ENCODE peak calls at places on chromosome 18, in four cellular contexts. W is astrocyte, E is right lobe of liver, N is testis. P is an unnamed sample.
A peak's percentile ranks its signal among the peaks of the same experiment; 100 is the strongest.

GRCh38 chr18:8816805-8817204 is 111.4 kb downstream of the MTCL1 start:
- DNase-seq in E (no peak), W (peak; percentile 93), N (no peak), P (peak; percentile 89)

GRCh38 chr18:79962311-79962710 is 2.1 kb upstream of the HSBP1L1 start:
- DNase-seq in N (no peak), W (peak; percentile 74), E (no peak), P (no peak)

GRCh38 chr18:23235336-23235735 is 100.1 kb downstream of the CABLES1 start:
- DNase-seq in E (no peak), W (no peak), N (no peak), P (no peak)

GRCh38 chr18:31237142-31237541 is 74.5 kb upstream of the DSC1 start:
- DNase-seq in N (no peak), W (no peak), E (no peak), P (no peak)

GRCh38 chr18:7750966-7751365 is 183.8 kb downstream of the PTPRM start:
- DNase-seq in N (no peak), W (no peak), E (no peak), P (no peak)

GRCh38 chr18:66638856-66639621 is 35.1 kb upstream of the CDH19 start:
- DNase-seq in E (no peak), W (no peak), N (no peak), P (no peak)

GRCh38 chr18:39184176-39184575 is 1618.6 kb upstream of the CELF4 start:
- DNase-seq in N (no peak), E (no peak), W (no peak), P (no peak)

GRCh38 chr18:79439201-79440023 is 43.7 kb downstream of the NFATC1 start:
- DNase-seq in W (peak; percentile 70), E (no peak), N (no peak), P (no peak)

GRCh38 chr18:13381907-13382682 is 163.5 kb downstream of the LDLRAD4 start:
- DNase-seq in N (peak; percentile 57), E (no peak), W (peak; percentile 71), P (peak; percentile 83)

GRCh38 chr18:51575171-51575570 is 377.7 kb upstream of the MEX3C start:
- DNase-seq in W (no peak), N (no peak), E (no peak), P (no peak)

GRCh38 chr18:37956902-37957301 is 391.3 kb upstream of the CELF4 start:
- DNase-seq in W (no peak), E (no peak), N (no peak), P (no peak)

GRCh38 chr18:57748770-57749603 is 54.1 kb downstream of the ATP8B1 start:
- DNase-seq in E (no peak), W (peak; percentile 59), N (no peak), P (peak; percentile 72)

GRCh38 chr18:78816114-78816513 is 163.5 kb upstream of the SALL3 start:
- DNase-seq in W (no peak), E (no peak), N (no peak), P (no peak)

GRCh38 chr18:21484851-21485636 is 115.5 kb downstream of the ESCO1 start:
- DNase-seq in N (no peak), W (peak; percentile 35), E (no peak), P (peak; percentile 57)

GRCh38 chr18:57776354-57776753 is 26.8 kb downstream of the ATP8B1 start:
- DNase-seq in E (no peak), W (no peak), N (no peak), P (no peak)

GRCh38 chr18:65298422-65298821 is 452.4 kb upstream of the CDH7 start:
- DNase-seq in N (no peak), W (no peak), E (no peak), P (no peak)

GRCh38 chr18:58579561-58580047 is 49.3 kb downstream of the ALPK2 start:
- DNase-seq in E (no peak), N (no peak), W (peak; percentile 95), P (peak; percentile 84)

GRCh38 chr18:31424383-31424988 is 23.1 kb upstream of the DSG3 start:
- DNase-seq in N (peak; percentile 61), W (peak; percentile 37), E (no peak), P (peak; percentile 72)

GRCh38 chr18:78685980-78686530 is 293.6 kb upstream of the SALL3 start:
- DNase-seq in E (no peak), N (no peak), W (no peak), P (no peak)

GRCh38 chr18:74567805-74568204 is 29.9 kb upstream of the ZNF407 start:
- DNase-seq in W (no peak), E (no peak), N (no peak), P (no peak)

GRCh38 chr18:55322176-55322735 is 265.7 kb downstream of the TCF4 start:
- DNase-seq in E (peak; percentile 62), N (peak; percentile 91), W (peak; percentile 93), P (peak; percentile 97)

GRCh38 chr18:58721586-58722160 is 50.4 kb downstream of the MALT1 start:
- DNase-seq in N (no peak), W (peak; percentile 17), E (no peak), P (no peak)

GRCh38 chr18:36636237-36636792 is 192.5 kb downstream of the TPGS2 start:
- DNase-seq in W (peak; percentile 25), N (no peak), E (no peak), P (no peak)
- H3K4me3 ChIP-seq in W (no peak overlapping the region), N (no peak overlapping the region), E (no peak overlapping the region), P (no peak overlapping the region)

GRCh38 chr18:70296781-70297180 is 7.9 kb downstream of the SOCS6 start:
- DNase-seq in N (no peak), E (no peak), W (no peak), P (no peak)
- H3K4me3 ChIP-seq in N (no peak overlapping the region), E (no peak overlapping the region), W (peak overlapping the region; percentile 29), P (no peak overlapping the region)

DNA sequence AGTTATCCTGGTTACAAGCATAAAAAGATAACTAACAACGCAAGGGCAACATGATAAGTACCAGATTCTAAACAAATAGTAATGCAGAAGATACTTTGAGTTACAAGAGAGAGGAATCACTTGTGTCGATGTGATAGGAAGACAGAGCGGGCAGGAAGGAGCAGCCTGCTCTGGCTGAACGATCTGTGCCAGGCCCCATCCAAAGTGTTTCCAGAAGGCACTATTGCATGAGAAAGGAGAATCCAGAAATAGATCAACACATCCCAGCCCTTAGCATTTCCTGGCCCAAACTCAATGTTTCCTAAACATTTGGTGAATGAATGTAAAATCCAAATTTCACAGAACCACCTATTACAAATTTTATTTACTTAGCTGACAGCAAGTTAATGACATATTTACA is 257.2 kb downstream of the TXNL1 start:
- DNase-seq in E (no peak), N (no peak), W (no peak), P (no peak)
- H3K4me3 ChIP-seq in E (no peak overlapping the region), N (peak overlapping the region; percentile 3), W (no peak overlapping the region), P (no peak overlapping the region)

GRCh38 chr18:34223893-34224422 is 755 bp downstream of the NOL4 start:
- DNase-seq in E (no peak), N (no peak), W (no peak), P (peak; percentile 1)

GRCh38 chr18:34222025-34222395 is 2.7 kb downstream of the NOL4 start:
- DNase-seq in N (no peak), E (no peak), W (no peak), P (no peak)

GRCh38 chr18:34224423-34225217 is at the start of gene NOL4:
- DNase-seq in E (peak; percentile 57), W (peak; percentile 37), N (peak; percentile 75), P (peak; percentile 2)

GRCh38 chr18:34222396-34223163 is 2.1 kb downstream of the NOL4 start:
- DNase-seq in E (peak; percentile 56), N (peak; percentile 14), W (peak; percentile 3), P (peak; percentile 1)

DNA sequence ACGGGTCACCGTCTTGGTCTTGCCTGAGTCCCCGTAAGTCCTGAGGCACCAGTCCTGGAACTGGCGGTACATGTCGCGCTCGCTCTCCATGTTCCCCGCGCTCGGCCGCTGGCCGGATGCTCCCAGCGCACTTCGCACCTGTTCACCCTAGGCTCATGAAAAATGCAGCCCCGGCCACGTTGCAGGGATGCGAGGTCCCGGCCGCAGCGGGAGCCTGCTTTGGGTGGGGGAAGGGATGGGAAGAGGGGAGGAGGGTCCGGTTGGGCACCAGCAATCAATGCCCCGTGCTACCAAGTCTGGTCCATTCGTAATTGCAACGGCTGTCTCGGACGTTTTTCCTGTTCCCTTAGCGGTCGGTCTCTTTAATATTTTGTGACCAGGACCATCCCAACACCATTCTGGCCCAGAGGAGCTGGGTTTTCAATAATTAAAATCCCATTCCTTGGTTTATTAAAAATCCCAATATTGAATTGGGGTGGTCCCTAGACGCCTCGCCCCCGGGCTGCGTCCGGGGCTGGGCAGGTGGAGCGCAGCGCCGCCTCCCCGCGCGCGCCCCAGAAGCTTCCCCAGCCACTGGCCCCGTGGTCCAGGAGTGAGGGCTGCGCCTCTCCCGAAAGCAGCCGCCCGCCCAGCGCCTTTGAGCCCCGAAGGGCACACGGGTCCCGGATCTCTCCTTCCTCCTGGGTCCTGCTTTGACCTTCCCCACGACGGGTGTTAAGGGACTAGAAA is 1.4 kb downstream of the NOL4 start:
- DNase-seq in W (peak; percentile 2), N (peak; percentile 16), E (peak; percentile 44), P (no peak)
- H3K4me3 ChIP-seq in W (peak overlapping the region; percentile 66), N (peak overlapping the region; percentile 56), E (peak overlapping the region; percentile 25), P (peak overlapping the region; percentile 17)

GRCh38 chr18:2572892-2573291 is 1.5 kb downstream of the NDC80 start:
- DNase-seq in W (no peak), N (no peak), E (no peak), P (peak; percentile 39)
- H3K4me3 ChIP-seq in W (peak overlapping the region; percentile 99), N (no peak overlapping the region), E (no peak overlapping the region), P (peak overlapping the region; percentile 1)

GRCh38 chr18:68822926-68823325 is 25.0 kb downstream of the CCDC102B start:
- DNase-seq in N (peak; percentile 60), W (no peak), E (no peak), P (no peak)

GRCh38 chr18:68826111-68826510 is 28.2 kb downstream of the CCDC102B start:
- DNase-seq in N (no peak), W (no peak), E (no peak), P (no peak)
- H3K4me3 ChIP-seq in N (no peak overlapping the region), W (no peak overlapping the region), E (no peak overlapping the region), P (no peak overlapping the region)

DNA sequence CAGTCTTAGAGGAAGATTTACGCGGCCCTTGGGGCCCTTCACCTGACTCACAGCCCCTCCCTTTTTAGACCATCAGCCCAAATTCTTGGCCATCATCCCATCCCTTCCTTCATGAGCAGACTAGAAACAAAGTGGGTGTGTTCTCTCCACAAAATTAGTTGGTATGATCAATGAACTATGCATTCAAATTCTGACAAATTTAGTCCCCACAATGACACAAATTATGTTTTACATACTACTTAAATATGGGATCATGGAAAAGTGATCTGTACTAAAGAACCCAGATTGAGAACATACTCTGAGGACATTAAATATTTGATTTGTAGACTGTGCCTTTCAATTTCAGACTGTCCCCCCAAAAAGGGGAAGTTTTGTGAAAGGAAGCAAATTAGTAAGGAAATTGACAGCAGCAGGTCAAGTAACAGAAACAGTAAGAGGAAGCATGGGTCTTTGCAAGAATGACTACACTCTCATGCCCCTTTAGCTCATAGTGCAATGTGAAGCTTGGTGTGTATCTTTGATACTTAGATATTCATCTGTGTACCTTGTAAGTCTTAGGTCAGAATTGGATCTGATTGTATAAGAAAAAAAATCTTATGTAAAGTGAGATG is 2.2 kb upstream of the MAPRE2 start:
- DNase-seq in N (no peak), W (no peak), E (no peak), P (no peak)
- H3K4me3 ChIP-seq in N (no peak overlapping the region), W (no peak overlapping the region), E (no peak overlapping the region), P (no peak overlapping the region)